ENCODE peak calls at places on chromosomes 11 and 22, in four cellular contexts. S is HepG2, J is PC-3, O is A673. M is an unnamed sample.

GRCh38 chr22:19930537-19931486 is 10.8 kb upstream of the COMT start:
- DNase-seq in S (no peak), J (no peak), O (no peak), M (no peak)

GRCh38 chr11:68994161-68994890 is 13.5 kb upstream of the MRGPRD start:
- DNase-seq in S (no peak), J (no peak), O (no peak), M (no peak)

GRCh38 chr22:46079861-46080821 is 70.2 kb upstream of the PPARA start:
- DNase-seq in S (no peak), J (peak; percentile 79), O (peak; percentile 94), M (no peak)

GRCh38 chr11:12276831-12277475 is 100.4 kb upstream of the PARVA start:
- DNase-seq in S (no peak), J (no peak), O (no peak), M (no peak)

GRCh38 chr11:116821050-116821918 is 1.8 kb downstream of the APOA4 start:
- DNase-seq in S (no peak), J (no peak), O (no peak), M (no peak)

GRCh38 chr22:32920734-32921133 is 119.2 kb downstream of the TIMP3 start:
- DNase-seq in S (no peak), J (no peak), O (no peak), M (no peak)

GRCh38 chr11:36569095-36569494 is 1.3 kb downstream of the RAG1 start:
- DNase-seq in S (no peak), J (no peak), O (no peak), M (no peak)

GRCh38 chr22:42397332-42398246 is 34.6 kb downstream of the NFAM1 start:
- DNase-seq in S (no peak), J (no peak), O (no peak), M (no peak)

GRCh38 chr11:44943118-44943517 is 7.6 kb downstream of the TP53I11 start:
- DNase-seq in S (no peak), J (no peak), O (no peak), M (no peak)

GRCh38 chr11:119856681-119857485 is 127.9 kb upstream of the NECTIN1 start:
- DNase-seq in S (no peak), J (no peak), O (no peak), M (no peak)

GRCh38 chr11:81005595-81005994 is 1564.8 kb upstream of the TENM4 start:
- DNase-seq in S (no peak), J (peak; percentile 90), O (peak; percentile 66), M (no peak)

GRCh38 chr11:84541711-84542340 is 1085.3 kb downstream of the DLG2 start:
- DNase-seq in S (no peak), J (peak; percentile 10), O (no peak), M (no peak)

GRCh38 chr11:1457326-1457680 is 29.3 kb downstream of the MOB2 start:
- DNase-seq in S (no peak), J (no peak), O (no peak), M (no peak)

GRCh38 chr11:114678125-114679036 is at the start of gene NXPE2:
- DNase-seq in S (no peak), J (peak; percentile 79), O (no peak), M (no peak)

GRCh38 chr11:94417386-94417987 is 16.3 kb upstream of the GPR83 start:
- DNase-seq in S (peak; percentile 25), J (peak; percentile 71), O (peak; percentile 45), M (peak; percentile 9)

GRCh38 chr22:39351689-39352214 is 2.0 kb downstream of the SYNGR1 start:
- DNase-seq in S (no peak), J (no peak), O (peak; percentile 30), M (no peak)

GRCh38 chr11:99383628-99384300 is 363.0 kb downstream of the CNTN5 start:
- DNase-seq in S (no peak), J (no peak), O (peak; percentile 18), M (no peak)

GRCh38 chr22:26835929-26836528 is 178.6 kb downstream of the MIAT start:
- DNase-seq in S (peak; percentile 26), J (peak; percentile 45), O (peak; percentile 71), M (peak; percentile 44)

GRCh38 chr11:77402218-77402556 is 71.7 kb downstream of the PAK1 start:
- DNase-seq in S (no peak), J (no peak), O (no peak), M (no peak)

GRCh38 chr22:29609139-29609538 is 5.7 kb downstream of the NF2 start:
- DNase-seq in S (peak; percentile 21), J (peak; percentile 44), O (no peak), M (no peak)
- TF ChIP-seq CTCF in S (peak; percentile 55), J (peak; percentile 47), O (peak; percentile 51), M (no peak)

GRCh38 chr11:128042290-128042751 is 545.0 kb downstream of the ETS1 start:
- DNase-seq in S (no peak), J (peak; percentile 34), O (no peak), M (no peak)

GRCh38 chr11:128036556-128037093 is 550.7 kb downstream of the ETS1 start:
- DNase-seq in S (no peak), J (no peak), O (no peak), M (no peak)

GRCh38 chr11:128036006-128036405 is 551.4 kb downstream of the ETS1 start:
- DNase-seq in S (no peak), J (no peak), O (no peak), M (no peak)

GRCh38 chr11:128040603-128041002 is 546.8 kb downstream of the ETS1 start:
- DNase-seq in S (no peak), J (peak; percentile 31), O (no peak), M (no peak)

GRCh38 chr11:128039140-128040021 is 548.0 kb downstream of the ETS1 start:
- DNase-seq in S (no peak), J (peak; percentile 94), O (peak; percentile 73), M (peak; percentile 85)
- H3K4me1 ChIP-seq in S (no peaks in the 10 kb centered on the region), J (peaks cover 51% of the 10 kb centered on the region), O (no peaks in the 10 kb centered on the region), M (peaks cover 9% of the 10 kb centered on the region)

GRCh38 chr11:31809857-31810778 is 1.0 kb downstream of the PAX6 start:
- DNase-seq in S (no peak), J (peak; percentile 43), O (peak; percentile 92), M (peak; percentile 6)
- TF ChIP-seq EZH2 in S (peak; percentile 45), J (no peak), O (peak; percentile 63), M (no peak)

GRCh38 chr11:17861036-17861755 is 126.6 kb downstream of the KCNC1 start:
- DNase-seq in S (no peak), J (no peak), O (no peak), M (no peak)

GRCh38 chr11:17859552-17859951 is 125.0 kb downstream of the KCNC1 start:
- DNase-seq in S (no peak), J (no peak), O (no peak), M (no peak)

GRCh38 chr11:17867346-17867745 is 132.8 kb downstream of the KCNC1 start:
- DNase-seq in S (no peak), J (no peak), O (no peak), M (no peak)

GRCh38 chr11:17865765-17866428 is 131.3 kb downstream of the KCNC1 start:
- DNase-seq in S (no peak), J (peak; percentile 22), O (no peak), M (no peak)

GRCh38 chr11:17864478-17864941 is 129.9 kb downstream of the KCNC1 start:
- DNase-seq in S (no peak), J (peak; percentile 49), O (no peak), M (peak; percentile 29)
- TF ChIP-seq CTCF in S (peak; percentile 59), J (peak; percentile 75), O (peak; percentile 19), M (peak; percentile 75)

GRCh38 chr11:108221401-108221800 is 1.0 kb downstream of the NPAT start:
- DNase-seq in S (no peak), J (peak; percentile 29), O (no peak), M (no peak)

GRCh38 chr11:108216988-108217387 is 5.5 kb downstream of the NPAT start:
- DNase-seq in S (no peak), J (no peak), O (no peak), M (no peak)

GRCh38 chr11:108218912-108219783 is 3.3 kb downstream of the NPAT start:
- DNase-seq in S (no peak), J (no peak), O (peak; percentile 42), M (no peak)

GRCh38 chr11:108220721-108221346 is 1.6 kb downstream of the NPAT start:
- DNase-seq in S (no peak), J (peak; percentile 9), O (no peak), M (peak; percentile 25)

GRCh38 chr11:108218455-108218854 is 4.0 kb downstream of the NPAT start:
- DNase-seq in S (no peak), J (peak; percentile 24), O (no peak), M (no peak)
- H3K4me1 ChIP-seq in S (peaks cover 34% of the 10 kb centered on the region), J (peaks cover 29% of the 10 kb centered on the region), O (peaks cover 24% of the 10 kb centered on the region), M (peaks cover 10% of the 10 kb centered on the region)

GRCh38 chr11:14259870-14260269 is 99.1 kb downstream of the RRAS2 start:
- DNase-seq in S (no peak), J (no peak), O (no peak), M (no peak)
- TF ChIP-seq EZH2 in S (no peak), J (no peak), O (no peak), M (no peak)